ENCODE peak calls at places on chromosomes 1 and 21, in five cellular contexts. G is central memory CD4-positive, alpha-beta T cell; J is stimulated activated CD8-positive, alpha-beta memory T cell treated with anti-CD3 and anti-CD28 coated beads, Interleukin-4, amount 100 ng/mL, for 1 hour; A is nucleus accumbens; Z is EL. I is an unnamed sample.

GRCh38 chr1:2208309-2209239 is 14.0 kb upstream of the FAAP20 start:
- DNase-seq in G (no peak), J (no peak), A (no peak), Z (peak; percentile 95), I (no peak)

GRCh38 chr1:34166191-34167090 is 1.4 kb upstream of the CSMD2 start:
- DNase-seq in G (no peak), J (no peak), A (peak; percentile 94), Z (no peak), I (peak; percentile 93)

GRCh38 chr1:180237850-180238476 is 7.9 kb downstream of the LHX4 start:
- DNase-seq in G (no peak), J (no peak), A (no peak), Z (no peak), I (no peak)

GRCh38 chr1:32925360-32926142 is 24.4 kb upstream of the TMEM54 start:
- DNase-seq in G (no peak), J (no peak), A (no peak), Z (no peak), I (peak; percentile 1)

GRCh38 chr1:197787623-197788536 is 12.6 kb upstream of the DENND1B start:
- DNase-seq in G (no peak), J (no peak), A (no peak), Z (no peak), I (no peak)

GRCh38 chr1:31934706-31935629 is 3.2 kb downstream of the PTP4A2 start:
- DNase-seq in G (peak; percentile 40), J (no peak), A (no peak), Z (peak; percentile 76), I (no peak)

GRCh38 chr1:236425031-236425663 is 31.1 kb downstream of the EDARADD start:
- DNase-seq in G (peak; percentile 8), J (no peak), A (no peak), Z (no peak), I (no peak)

GRCh38 chr1:43864111-43865045 is 69.2 kb upstream of the ARTN start:
- DNase-seq in G (no peak), J (no peak), A (no peak), Z (no peak), I (no peak)

GRCh38 chr1:116256875-116257823 is 115.9 kb upstream of the ATP1A1 start:
- DNase-seq in G (no peak), J (no peak), A (no peak), Z (no peak), I (no peak)

GRCh38 chr1:108505766-108506075 is 54.2 kb upstream of the EEIG2 start:
- DNase-seq in G (peak; percentile 29), J (no peak), A (no peak), Z (no peak), I (no peak)

GRCh38 chr1:68227598-68227997 is 4.7 kb downstream of the WLS start:
- DNase-seq in G (no peak), J (no peak), A (no peak), Z (no peak), I (no peak)

GRCh38 chr1:119733754-119734153 is 22.0 kb downstream of the PHGDH start:
- DNase-seq in G (no peak), J (no peak), A (no peak), Z (no peak), I (no peak)

GRCh38 chr21:33761104-33762036 is 119.1 kb downstream of the ITSN1 start:
- DNase-seq in G (no peak), J (no peak), A (no peak), Z (peak; percentile 98), I (peak; percentile 54)

GRCh38 chr1:2639607-2640521 is 7.0 kb upstream of the MMEL1 start:
- DNase-seq in G (no peak), J (no peak), A (no peak), Z (no peak), I (no peak)

GRCh38 chr1:43348809-43349593 is 9.8 kb upstream of the CDC20 start:
- DNase-seq in G (peak; percentile 78), J (no peak), A (peak; percentile 51), Z (peak; percentile 66), I (peak; percentile 60)

GRCh38 chr1:201264072-201264471 is 19.2 kb upstream of the PKP1 start:
- DNase-seq in G (no peak), J (no peak), A (no peak), Z (no peak), I (no peak)

GRCh38 chr21:45513003-45513706 is 29.1 kb downstream of the SLC19A1 start:
- DNase-seq in G (no peak), J (no peak), A (no peak), Z (no peak), I (no peak)

GRCh38 chr1:8381618-8382017 is 63.7 kb downstream of the SLC45A1 start:
- DNase-seq in G (no peak), J (no peak), A (no peak), Z (no peak), I (no peak)

GRCh38 chr1:198588845-198589244 is 48.4 kb upstream of the ATP6V1G3 start:
- DNase-seq in G (no peak), J (no peak), A (no peak), Z (no peak), I (no peak)

GRCh38 chr1:203028784-203029553 is 2.7 kb downstream of the PPFIA4 start:
- DNase-seq in G (no peak), J (no peak), A (no peak), Z (no peak), I (no peak)

GRCh38 chr1:76835203-76835602 is 32.1 kb upstream of the ST6GALNAC5 start:
- DNase-seq in G (no peak), J (no peak), A (no peak), Z (peak; percentile 15), I (no peak)

GRCh38 chr1:29490204-29490934 is 254.0 kb downstream of the PTPRU start:
- DNase-seq in G (no peak), J (no peak), A (no peak), Z (no peak), I (no peak)

GRCh38 chr1:26677306-26678115 is 18.3 kb upstream of the ARID1A start:
- DNase-seq in G (peak; percentile 43), J (no peak), A (peak; percentile 33), Z (peak; percentile 75), I (peak; percentile 65)

GRCh38 chr1:215958836-215959235 is 391.7 kb downstream of the KCTD3 start:
- DNase-seq in G (no peak), J (no peak), A (no peak), Z (peak; percentile 44), I (no peak)

GRCh38 chr1:118985611-118986290 is 2.4 kb downstream of the TBX15 start:
- DNase-seq in G (no peak), J (no peak), A (no peak), Z (peak; percentile 50), I (no peak)

GRCh38 chr1:226404063-226404903 is 3.6 kb downstream of the PARP1 start:
- DNase-seq in G (no peak), J (no peak), A (no peak), Z (peak; percentile 59), I (no peak)

GRCh38 chr1:236289492-236290131 is 7.9 kb upstream of the ERO1B start:
- DNase-seq in G (no peak), J (no peak), A (no peak), Z (no peak), I (no peak)

GRCh38 chr1:48627467-48627866 is 149.2 kb downstream of the BEND5 start:
- DNase-seq in G (no peak), J (no peak), A (no peak), Z (no peak), I (no peak)

GRCh38 chr1:91700332-91700731 is 185.6 kb downstream of the TGFBR3 start:
- DNase-seq in G (no peak), J (no peak), A (no peak), Z (peak; percentile 74), I (no peak)